ENCODE peak calls at places on chromosomes 1 and 21, in four cellular contexts. W is glutamatergic neuron; K is activated CD8-positive, alpha-beta T cell treated with anti-CD3 and anti-CD28 coated beads for 36 hours; X is cardiac fibroblast. P is an unnamed sample.

GRCh38 chr1:31651766-31652165 is 7.1 kb upstream of the PEF1 start:
- DNase-seq in W (no peak), K (no peak), X (no peak), P (no peak)

GRCh38 chr1:160293020-160293968 is 8.4 kb upstream of the PEX19 start:
- DNase-seq in X (no peak), K (no peak), W (no peak), P (no peak)

GRCh38 chr1:10672376-10673050 is 123.9 kb downstream of the CASZ1 start:
- DNase-seq in K (no peak), X (no peak), W (no peak), P (no peak)

GRCh38 chr1:212667223-212668139 is 32.2 kb downstream of the BATF3 start:
- DNase-seq in K (peak; percentile 60), X (peak; percentile 94), W (peak; percentile 59), P (no peak)

GRCh38 chr1:98660941-98661543 is 479 bp upstream of the SNX7 start:
- DNase-seq in W (no peak), X (peak; percentile 26), K (no peak), P (no peak)

GRCh38 chr1:7334475-7335035 is 436.5 kb upstream of the VAMP3 start:
- DNase-seq in W (no peak), X (peak; percentile 4), K (no peak), P (peak; percentile 37)

GRCh38 chr1:21068937-21069336 is 107.8 kb downstream of the EIF4G3 start:
- DNase-seq in W (no peak), X (no peak), K (no peak), P (no peak)

GRCh38 chr1:147496571-147496970 is 44.7 kb upstream of the BCL9 start:
- DNase-seq in K (peak; percentile 30), W (peak; percentile 24), X (peak; percentile 69), P (no peak)

GRCh38 chr1:68442822-68443556 is 6.8 kb downstream of the RPE65 start:
- DNase-seq in K (peak; percentile 29), W (no peak), X (peak; percentile 59), P (peak; percentile 31)

GRCh38 chr1:25743164-25744139 is 56.5 kb upstream of the SELENON start:
- DNase-seq in X (peak; percentile 98), W (peak; percentile 54), K (no peak), P (peak; percentile 23)

GRCh38 chr1:233440952-233441401 is 113.5 kb downstream of the MAP3K21 start:
- DNase-seq in W (no peak), X (peak; percentile 78), K (peak; percentile 4), P (peak; percentile 31)

GRCh38 chr1:222823673-222824072 is 8.8 kb downstream of the DISP1 start:
- DNase-seq in K (no peak), W (no peak), X (no peak), P (no peak)

GRCh38 chr1:68198752-68199151 is 33.6 kb downstream of the WLS start:
- DNase-seq in K (no peak), W (no peak), X (no peak), P (no peak)

GRCh38 chr21:37264808-37265207 is 2.3 kb downstream of the VPS26C start:
- DNase-seq in X (no peak), W (no peak), K (no peak), P (no peak)

GRCh38 chr21:39650801-39651200 is 38.1 kb downstream of the B3GALT5 start:
- DNase-seq in K (no peak), X (no peak), W (no peak), P (no peak)

GRCh38 chr1:214386747-214387146 is 105.8 kb downstream of the SMYD2 start:
- DNase-seq in X (peak; percentile 36), W (no peak), K (no peak), P (no peak)

GRCh38 chr21:40014394-40014793 is 147.2 kb downstream of the PCP4 start:
- DNase-seq in W (no peak), X (no peak), K (no peak), P (no peak)

GRCh38 chr1:160806784-160807183 is 10.8 kb downstream of the LY9 start:
- DNase-seq in W (no peak), K (no peak), X (no peak), P (no peak)

GRCh38 chr1:116373451-116374339 is 651 bp downstream of the ATP1A1 start:
- DNase-seq in W (peak; percentile 73), X (peak; percentile 62), K (peak; percentile 80), P (peak; percentile 74)

GRCh38 chr1:180117764-180118116 is 36.9 kb upstream of the QSOX1 start:
- DNase-seq in X (peak; percentile 65), W (no peak), K (no peak), P (no peak)

GRCh38 chr1:154711416-154711815 is 103.4 kb upstream of the ADAR start:
- DNase-seq in W (no peak), K (no peak), X (no peak), P (no peak)

GRCh38 chr21:26041441-26042180 is 129.0 kb downstream of the APP start:
- DNase-seq in K (no peak), X (peak; percentile 34), W (no peak), P (no peak)

GRCh38 chr1:223109581-223110026 is 33.4 kb downstream of the TLR5 start:
- DNase-seq in W (no peak), K (peak; percentile 42), X (peak; percentile 15), P (no peak)

GRCh38 chr1:78650114-78650513 is 483 bp downstream of the IFI44 start:
- DNase-seq in W (no peak), K (no peak), X (peak; percentile 15), P (no peak)

GRCh38 chr1:243979396-243979795 is 71.7 kb upstream of the ZBTB18 start:
- DNase-seq in K (no peak), X (no peak), W (peak; percentile 42), P (no peak)

GRCh38 chr1:185288435-185288834 is 28.6 kb downstream of the IVNS1ABP start:
- DNase-seq in K (no peak), W (no peak), X (no peak), P (no peak)

GRCh38 chr1:33377750-33378149 is 53.1 kb downstream of the PHC2 start:
- DNase-seq in K (no peak), W (no peak), X (no peak), P (no peak)

GRCh38 chr1:62841587-62842169 is 57.7 kb downstream of the ATG4C start:
- DNase-seq in X (peak; percentile 80), W (no peak), K (peak; percentile 12), P (peak; percentile 22)

GRCh38 chr1:43565600-43566360 is 35.1 kb downstream of the PTPRF start:
- DNase-seq in K (peak; percentile 69), W (peak; percentile 79), X (peak; percentile 69), P (peak; percentile 84)

GRCh38 chr1:94022471-94023189 is 98.3 kb downstream of the ABCA4 start:
- DNase-seq in W (no peak), K (no peak), X (peak; percentile 93), P (no peak)

DNA sequence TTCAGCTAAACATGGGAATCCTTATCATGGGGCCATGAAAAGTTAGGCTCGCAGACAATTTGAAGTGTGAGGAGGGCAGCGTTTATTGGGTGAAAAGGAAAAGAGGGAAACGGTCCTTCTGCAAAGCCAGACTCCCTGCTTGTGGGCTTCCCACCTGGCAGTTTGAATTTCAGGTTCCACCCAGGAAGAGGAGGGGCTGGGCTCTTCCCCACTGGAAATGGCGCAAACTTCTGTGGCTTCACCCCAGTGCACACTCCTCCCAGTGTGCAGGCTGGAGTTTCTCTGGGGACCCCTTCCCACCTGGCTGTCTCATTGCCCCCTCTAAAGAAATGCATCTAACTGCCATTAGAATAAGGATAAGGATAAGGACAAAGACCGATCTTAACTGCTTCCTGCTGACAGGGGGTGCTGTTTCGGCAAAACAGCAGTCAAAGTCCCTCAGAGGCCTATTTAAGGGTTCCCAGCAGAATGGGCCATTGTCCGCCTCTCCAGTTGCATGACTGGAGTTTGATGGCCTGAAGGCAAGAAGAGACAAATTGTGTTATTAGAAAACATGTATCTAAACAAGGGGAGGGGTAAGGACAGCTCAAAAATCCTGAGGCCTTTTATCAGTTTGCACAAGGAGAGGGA is 20.4 kb downstream of the AIM2 start:
- DNase-seq in X (no peak), K (no peak), W (no peak), P (no peak)
- TF ChIP-seq CTCF in X (peak; percentile 13), K (no peak), W (no peak), P (no peak)

GRCh38 chr1:1307908-1308755 is at the start of the genes ACAP3 and PUSL1:
- DNase-seq in K (peak; percentile 90), W (peak; percentile 89), X (peak; percentile 96), P (peak; percentile 86)

GRCh38 chr1:1307261-1307907 is 346 bp downstream of the ACAP3 start:
- DNase-seq in W (peak; percentile 63), X (no peak), K (no peak), P (no peak)

GRCh38 chr1:1305300-1306069 is 2.2 kb downstream of the ACAP3 start:
- DNase-seq in W (peak; percentile 78), X (peak; percentile 73), K (peak; percentile 90), P (no peak)

GRCh38 chr1:1306070-1306660 is 1.6 kb downstream of the ACAP3 start:
- DNase-seq in W (peak; percentile 51), X (peak; percentile 25), K (peak; percentile 57), P (no peak)

DNA sequence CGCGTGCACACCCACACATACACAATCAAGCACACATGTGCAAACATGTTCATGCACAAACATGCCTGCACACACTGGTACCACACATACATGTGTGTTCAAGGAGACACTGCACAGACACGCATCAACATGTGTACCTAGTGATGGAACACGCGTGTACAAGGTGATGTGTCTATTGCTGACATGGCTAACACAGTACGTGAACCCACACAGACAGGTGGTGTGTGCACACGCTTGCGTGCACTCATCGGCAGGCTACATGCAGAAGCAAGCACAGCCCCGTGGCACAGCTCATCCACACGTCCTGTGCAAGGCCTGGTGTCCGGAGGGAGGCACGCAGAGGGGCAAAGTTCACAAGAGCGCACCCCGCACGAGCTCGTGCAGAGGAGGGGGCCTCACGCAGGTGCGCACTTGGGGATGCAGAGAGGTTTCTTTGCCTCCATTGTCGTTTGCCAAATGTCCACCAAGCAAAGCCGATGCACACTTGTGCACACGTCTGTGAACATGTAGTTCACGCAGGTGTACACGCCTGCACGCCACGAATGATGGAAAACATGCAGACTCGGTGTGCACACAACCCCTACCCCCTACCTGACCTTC is 969 bp downstream of the ACAP3 start:
- DNase-seq in W (no peak), X (no peak), K (peak; percentile 20), P (no peak)
- TF ChIP-seq CTCF in W (no peak), X (no peak), K (no peak), P (no peak)

GRCh38 chr1:163408262-163408661 is 86.5 kb downstream of the NUF2 start:
- DNase-seq in W (no peak), X (no peak), K (no peak), P (no peak)

GRCh38 chr1:163414778-163415177 is 93.0 kb downstream of the NUF2 start:
- DNase-seq in W (no peak), X (no peak), K (no peak), P (no peak)

GRCh38 chr1:163412216-163412615 is 90.5 kb downstream of the NUF2 start:
- DNase-seq in W (no peak), K (no peak), X (no peak), P (no peak)

GRCh38 chr1:163406787-163407186 is 85.0 kb downstream of the NUF2 start:
- DNase-seq in X (no peak), W (no peak), K (no peak), P (no peak)

GRCh38 chr1:163410073-163410522 is 88.3 kb downstream of the NUF2 start:
- DNase-seq in K (peak; percentile 54), X (peak; percentile 69), W (peak; percentile 72), P (peak; percentile 77)
- TF ChIP-seq CTCF in K (peak; percentile 83), X (peak; percentile 79), W (peak; percentile 93), P (peak; percentile 90)

GRCh38 chr1:53591924-53592323 is 132.7 kb downstream of the DMRTB1 start:
- DNase-seq in W (no peak), K (no peak), X (no peak), P (no peak)

GRCh38 chr1:53594391-53595180 is 135.4 kb downstream of the DMRTB1 start:
- DNase-seq in X (no peak), W (no peak), K (no peak), P (no peak)

GRCh38 chr1:53592985-53593757 is 134.0 kb downstream of the DMRTB1 start:
- DNase-seq in W (no peak), K (no peak), X (no peak), P (no peak)

GRCh38 chr1:53592521-53592982 is 133.4 kb downstream of the DMRTB1 start:
- DNase-seq in W (no peak), K (no peak), X (peak; percentile 78), P (no peak)

GRCh38 chr1:53593758-53594380 is 134.7 kb downstream of the DMRTB1 start:
- DNase-seq in K (peak; percentile 15), X (no peak), W (peak; percentile 83), P (peak; percentile 77)
- TF ChIP-seq CTCF in K (no peak), X (no peak), W (peak; percentile 68), P (peak; percentile 68)

P was measured in nephron progenitor cell.